ENCODE peak calls at places on chromosome 12, in eight cellular contexts. One of them, this sample, is unnamed.

GRCh38 chr12:105481906-105482305 is 151.4 kb downstream of the C12orf75 start:
- DNase-seq in IMR-90: no peak
- DNase-seq in A549: no peak
- DNase-seq in AG04450: no peak
- DNase-seq in SK-N-SH: no peak
- DNase-seq in ascending aorta: no peak
- DNase-seq in kidney: no peak
- DNase-seq in heart right ventricle: no peak
- DNase-seq in this sample: no peak

GRCh38 chr12:131896080-131896810 is 1.8 kb downstream of the ULK1 start:
- DNase-seq in IMR-90: peak
- DNase-seq in A549: peak
- DNase-seq in AG04450: peak
- DNase-seq in SK-N-SH: peak
- DNase-seq in ascending aorta: peak
- DNase-seq in kidney: peak
- DNase-seq in heart right ventricle: peak
- DNase-seq in this sample: peak

GRCh38 chr12:4147051-4147481 is 126.5 kb upstream of the CCND2 start:
- DNase-seq in IMR-90: no peak
- DNase-seq in A549: no peak
- DNase-seq in AG04450: no peak
- DNase-seq in SK-N-SH: no peak
- DNase-seq in ascending aorta: no peak
- DNase-seq in kidney: peak
- DNase-seq in heart right ventricle: no peak
- DNase-seq in this sample: no peak

GRCh38 chr12:52432559-52433207 is 1.5 kb downstream of the KRT75 start:
- DNase-seq in IMR-90: no peak
- DNase-seq in A549: no peak
- DNase-seq in AG04450: no peak
- DNase-seq in SK-N-SH: no peak
- DNase-seq in ascending aorta: no peak
- DNase-seq in kidney: no peak
- DNase-seq in heart right ventricle: no peak
- DNase-seq in this sample: no peak

GRCh38 chr12:47877081-47877480 is 27.7 kb downstream of the VDR start:
- DNase-seq in IMR-90: no peak
- DNase-seq in A549: no peak
- DNase-seq in AG04450: no peak
- DNase-seq in SK-N-SH: no peak
- DNase-seq in ascending aorta: no peak
- DNase-seq in kidney: no peak
- DNase-seq in heart right ventricle: no peak
- DNase-seq in this sample: no peak

GRCh38 chr12:72271741-72272661 is at the start of gene TRHDE:
- DNase-seq in IMR-90: peak
- DNase-seq in A549: peak
- DNase-seq in AG04450: no peak
- DNase-seq in SK-N-SH: peak
- DNase-seq in ascending aorta: no peak
- DNase-seq in kidney: peak
- DNase-seq in heart right ventricle: peak
- DNase-seq in this sample: no peak

GRCh38 chr12:76020281-76020680 is 11.3 kb downstream of the PHLDA1 start:
- DNase-seq in IMR-90: peak
- DNase-seq in A549: peak
- DNase-seq in AG04450: no peak
- DNase-seq in SK-N-SH: no peak
- DNase-seq in ascending aorta: peak
- DNase-seq in kidney: no peak
- DNase-seq in heart right ventricle: no peak
- DNase-seq in this sample: peak

GRCh38 chr12:53480425-53481107 is 18.7 kb downstream of the MAP3K12 start:
- DNase-seq in IMR-90: no peak
- DNase-seq in A549: no peak
- DNase-seq in AG04450: no peak
- DNase-seq in SK-N-SH: no peak
- DNase-seq in ascending aorta: no peak
- DNase-seq in kidney: no peak
- DNase-seq in heart right ventricle: no peak
- DNase-seq in this sample: no peak

GRCh38 chr12:22856120-22856699 is 231.2 kb downstream of the ETNK1 start:
- DNase-seq in IMR-90: peak
- DNase-seq in A549: peak
- DNase-seq in AG04450: peak
- DNase-seq in SK-N-SH: peak
- DNase-seq in ascending aorta: no peak
- DNase-seq in kidney: no peak
- DNase-seq in heart right ventricle: no peak
- DNase-seq in this sample: no peak

GRCh38 chr12:63023926-63024325 is 89.0 kb upstream of the PPM1H start:
- DNase-seq in IMR-90: no peak
- DNase-seq in A549: no peak
- DNase-seq in AG04450: no peak
- DNase-seq in SK-N-SH: no peak
- DNase-seq in ascending aorta: no peak
- DNase-seq in kidney: no peak
- DNase-seq in heart right ventricle: no peak
- DNase-seq in this sample: no peak

GRCh38 chr12:82527165-82527780 is 159.4 kb upstream of the TMTC2 start:
- DNase-seq in IMR-90: peak
- DNase-seq in A549: peak
- DNase-seq in AG04450: peak
- DNase-seq in SK-N-SH: peak
- DNase-seq in ascending aorta: no peak
- DNase-seq in kidney: no peak
- DNase-seq in heart right ventricle: no peak
- DNase-seq in this sample: no peak

GRCh38 chr12:128690641-128691040 is 133.1 kb downstream of the SLC15A4 start:
- DNase-seq in IMR-90: no peak
- DNase-seq in A549: no peak
- DNase-seq in AG04450: no peak
- DNase-seq in SK-N-SH: no peak
- DNase-seq in ascending aorta: no peak
- DNase-seq in kidney: no peak
- DNase-seq in heart right ventricle: no peak
- DNase-seq in this sample: no peak

GRCh38 chr12:102965281-102966155 is 8.0 kb downstream of the ASCL1 start:
- DNase-seq in IMR-90: no peak
- DNase-seq in A549: no peak
- DNase-seq in AG04450: no peak
- DNase-seq in SK-N-SH: peak
- DNase-seq in ascending aorta: no peak
- DNase-seq in kidney: no peak
- DNase-seq in heart right ventricle: no peak
- DNase-seq in this sample: no peak

GRCh38 chr12:120079352-120080042 is 37.1 kb downstream of the RAB35 start:
- DNase-seq in IMR-90: no peak
- DNase-seq in A549: peak
- DNase-seq in AG04450: no peak
- DNase-seq in SK-N-SH: no peak
- DNase-seq in ascending aorta: no peak
- DNase-seq in kidney: no peak
- DNase-seq in heart right ventricle: no peak
- DNase-seq in this sample: no peak

GRCh38 chr12:50187084-50187900 is 20.1 kb upstream of the CERS5 start:
- DNase-seq in IMR-90: peak
- DNase-seq in A549: no peak
- DNase-seq in AG04450: peak
- DNase-seq in SK-N-SH: no peak
- DNase-seq in ascending aorta: no peak
- DNase-seq in kidney: no peak
- DNase-seq in heart right ventricle: no peak
- DNase-seq in this sample: no peak

GRCh38 chr12:68042212-68042699 is 53.0 kb downstream of the IFNG-AS1 start:
- DNase-seq in IMR-90: peak
- DNase-seq in A549: no peak
- DNase-seq in AG04450: no peak
- DNase-seq in SK-N-SH: no peak
- DNase-seq in ascending aorta: no peak
- DNase-seq in kidney: no peak
- DNase-seq in heart right ventricle: no peak
- DNase-seq in this sample: no peak

GRCh38 chr12:109948382-109948781 is 47.8 kb downstream of the GIT2 start:
- DNase-seq in IMR-90: no peak
- DNase-seq in A549: no peak
- DNase-seq in AG04450: no peak
- DNase-seq in SK-N-SH: no peak
- DNase-seq in ascending aorta: no peak
- DNase-seq in kidney: no peak
- DNase-seq in heart right ventricle: no peak
- DNase-seq in this sample: no peak

GRCh38 chr12:64610092-64610659 is at the start of gene RASSF3:
- DNase-seq in IMR-90: peak
- DNase-seq in A549: peak
- DNase-seq in AG04450: no peak
- DNase-seq in SK-N-SH: peak
- DNase-seq in ascending aorta: peak
- DNase-seq in kidney: peak
- DNase-seq in heart right ventricle: peak
- DNase-seq in this sample: peak

GRCh38 chr12:94200069-94200468 is 51.7 kb downstream of the PLXNC1 start:
- DNase-seq in IMR-90: no peak
- DNase-seq in A549: no peak
- DNase-seq in AG04450: no peak
- DNase-seq in SK-N-SH: no peak
- DNase-seq in ascending aorta: no peak
- DNase-seq in kidney: no peak
- DNase-seq in heart right ventricle: no peak
- DNase-seq in this sample: no peak

GRCh38 chr12:88251798-88252197 is 109.7 kb downstream of the TMTC3 start:
- DNase-seq in IMR-90: peak
- DNase-seq in A549: no peak
- DNase-seq in AG04450: no peak
- DNase-seq in SK-N-SH: no peak
- DNase-seq in ascending aorta: no peak
- DNase-seq in kidney: no peak
- DNase-seq in heart right ventricle: no peak
- DNase-seq in this sample: no peak

GRCh38 chr12:22919883-22920282 is 294.9 kb downstream of the ETNK1 start:
- DNase-seq in IMR-90: no peak
- DNase-seq in A549: no peak
- DNase-seq in AG04450: no peak
- DNase-seq in SK-N-SH: no peak
- DNase-seq in ascending aorta: no peak
- DNase-seq in kidney: no peak
- DNase-seq in heart right ventricle: no peak
- DNase-seq in this sample: no peak

GRCh38 chr12:49868952-49869815 is 26.3 kb upstream of the BCDIN3D start:
- DNase-seq in IMR-90: peak
- DNase-seq in A549: peak
- DNase-seq in AG04450: peak
- DNase-seq in SK-N-SH: peak
- DNase-seq in ascending aorta: peak
- DNase-seq in kidney: peak
- DNase-seq in heart right ventricle: peak
- DNase-seq in this sample: no peak

GRCh38 chr12:123761841-123762714 is at the start of gene DNAH10:
- DNase-seq in IMR-90: no peak
- DNase-seq in A549: no peak
- DNase-seq in AG04450: no peak
- DNase-seq in SK-N-SH: no peak
- DNase-seq in ascending aorta: peak
- DNase-seq in kidney: peak
- DNase-seq in heart right ventricle: no peak
- DNase-seq in this sample: peak
- TF ChIP-seq CTCF in IMR-90: peak
- TF ChIP-seq CTCF in A549: no peak
- TF ChIP-seq CTCF in AG04450: peak
- TF ChIP-seq CTCF in SK-N-SH: no peak
- TF ChIP-seq CTCF in ascending aorta: no peak
- TF ChIP-seq CTCF in kidney: no peak
- TF ChIP-seq CTCF in heart right ventricle: no peak
- TF ChIP-seq CTCF in this sample: no peak

GRCh38 chr12:124774462-124775167 is 89.0 kb downstream of the SCARB1 start:
- DNase-seq in IMR-90: peak
- DNase-seq in A549: no peak
- DNase-seq in AG04450: no peak
- DNase-seq in SK-N-SH: no peak
- DNase-seq in ascending aorta: peak
- DNase-seq in kidney: no peak
- DNase-seq in heart right ventricle: no peak
- DNase-seq in this sample: peak
- H3K27ac ChIP-seq in IMR-90: peak
- H3K27ac ChIP-seq in A549: no peak
- H3K27ac ChIP-seq in AG04450: peak
- H3K27ac ChIP-seq in SK-N-SH: no peak
- H3K27ac ChIP-seq in ascending aorta: peak
- H3K27ac ChIP-seq in kidney: no peak
- H3K27ac ChIP-seq in heart right ventricle: no peak
- H3K27ac ChIP-seq in this sample: no peak

GRCh38 chr12:70060634-70061033 is 182.6 kb upstream of the CNOT2 start:
- DNase-seq in IMR-90: no peak
- DNase-seq in A549: no peak
- DNase-seq in AG04450: no peak
- DNase-seq in SK-N-SH: no peak
- DNase-seq in ascending aorta: no peak
- DNase-seq in kidney: no peak
- DNase-seq in heart right ventricle: no peak
- DNase-seq in this sample: no peak

GRCh38 chr12:70059373-70059772 is 183.9 kb upstream of the CNOT2 start:
- DNase-seq in IMR-90: no peak
- DNase-seq in A549: no peak
- DNase-seq in AG04450: no peak
- DNase-seq in SK-N-SH: no peak
- DNase-seq in ascending aorta: no peak
- DNase-seq in kidney: no peak
- DNase-seq in heart right ventricle: no peak
- DNase-seq in this sample: no peak
- H3K4me3 ChIP-seq in IMR-90: no peak
- H3K4me3 ChIP-seq in A549: no peak
- H3K4me3 ChIP-seq in AG04450: no peak
- H3K4me3 ChIP-seq in SK-N-SH: no peak
- H3K4me3 ChIP-seq in ascending aorta: no peak
- H3K4me3 ChIP-seq in kidney: no peak
- H3K4me3 ChIP-seq in heart right ventricle: no peak
- H3K4me3 ChIP-seq in this sample: no peak

GRCh38 chr12:2642176-2642892 is 152.4 kb upstream of the FKBP4 start:
- DNase-seq in IMR-90: no peak
- DNase-seq in A549: no peak
- DNase-seq in AG04450: no peak
- DNase-seq in SK-N-SH: no peak
- DNase-seq in ascending aorta: peak
- DNase-seq in kidney: no peak
- DNase-seq in heart right ventricle: no peak
- DNase-seq in this sample: no peak

GRCh38 chr12:2640281-2640680 is 154.5 kb upstream of the FKBP4 start:
- DNase-seq in IMR-90: no peak
- DNase-seq in A549: peak
- DNase-seq in AG04450: no peak
- DNase-seq in SK-N-SH: no peak
- DNase-seq in ascending aorta: no peak
- DNase-seq in kidney: peak
- DNase-seq in heart right ventricle: no peak
- DNase-seq in this sample: no peak

GRCh38 chr12:2640709-2641108 is 154.1 kb upstream of the FKBP4 start:
- DNase-seq in IMR-90: peak
- DNase-seq in A549: peak
- DNase-seq in AG04450: peak
- DNase-seq in SK-N-SH: no peak
- DNase-seq in ascending aorta: peak
- DNase-seq in kidney: peak
- DNase-seq in heart right ventricle: peak
- DNase-seq in this sample: no peak

GRCh38 chr12:2641761-2642160 is 153.0 kb upstream of the FKBP4 start:
- DNase-seq in IMR-90: no peak
- DNase-seq in A549: no peak
- DNase-seq in AG04450: no peak
- DNase-seq in SK-N-SH: no peak
- DNase-seq in ascending aorta: peak
- DNase-seq in kidney: peak
- DNase-seq in heart right ventricle: no peak
- DNase-seq in this sample: no peak

GRCh38 chr12:2641209-2641608 is 153.6 kb upstream of the FKBP4 start:
- DNase-seq in IMR-90: peak
- DNase-seq in A549: peak
- DNase-seq in AG04450: no peak
- DNase-seq in SK-N-SH: no peak
- DNase-seq in ascending aorta: peak
- DNase-seq in kidney: peak
- DNase-seq in heart right ventricle: no peak
- DNase-seq in this sample: no peak
- TF ChIP-seq CTCF in IMR-90: peak
- TF ChIP-seq CTCF in A549: peak
- TF ChIP-seq CTCF in AG04450: peak
- TF ChIP-seq CTCF in SK-N-SH: peak
- TF ChIP-seq CTCF in ascending aorta: no peak
- TF ChIP-seq CTCF in kidney: no peak
- TF ChIP-seq CTCF in heart right ventricle: peak
- TF ChIP-seq CTCF in this sample: no peak

This sample was measured in CD8-positive, alpha-beta T cell.